ENCODE peak calls at places on chromosomes 4 and X, in eight cellular contexts. One of them, this sample, is unnamed.

GRCh38 chrX:153794897-153795816 is 689 bp downstream of the SSR4 start:
- DNase-seq in fibroblast of lung: peak; percentile 12
- DNase-seq in right lobe of liver: no peak
- DNase-seq in heart left ventricle: no peak
- DNase-seq in GM23248: peak; percentile 52
- DNase-seq in spleen: no peak
- DNase-seq in Peyer's patch: no peak
- DNase-seq in cardiac muscle cell: peak; percentile 13
- DNase-seq in this sample: no peak

GRCh38 chr4:14856076-14856926 is 146.0 kb upstream of the CPEB2 start:
- DNase-seq in fibroblast of lung: peak; percentile 100
- DNase-seq in right lobe of liver: no peak
- DNase-seq in heart left ventricle: peak; percentile 31
- DNase-seq in GM23248: peak; percentile 98
- DNase-seq in spleen: no peak
- DNase-seq in Peyer's patch: no peak
- DNase-seq in cardiac muscle cell: peak; percentile 96
- DNase-seq in this sample: peak; percentile 91

GRCh38 chrX:15524417-15524816 is 23.8 kb downstream of the BMX start:
- DNase-seq in fibroblast of lung: peak; percentile 78
- DNase-seq in right lobe of liver: no peak
- DNase-seq in heart left ventricle: no peak
- DNase-seq in GM23248: no peak
- DNase-seq in spleen: no peak
- DNase-seq in Peyer's patch: no peak
- DNase-seq in cardiac muscle cell: peak; percentile 89
- DNase-seq in this sample: no peak

GRCh38 chr4:128663325-128663724 is 146.2 kb upstream of the JADE1 start:
- DNase-seq in fibroblast of lung: no peak
- DNase-seq in right lobe of liver: no peak
- DNase-seq in heart left ventricle: no peak
- DNase-seq in GM23248: no peak
- DNase-seq in spleen: no peak
- DNase-seq in Peyer's patch: peak; percentile 33
- DNase-seq in cardiac muscle cell: no peak
- DNase-seq in this sample: no peak

GRCh38 chrX:48689143-48689920 is 5.7 kb downstream of the WAS start:
- DNase-seq in fibroblast of lung: no peak
- DNase-seq in right lobe of liver: no peak
- DNase-seq in heart left ventricle: no peak
- DNase-seq in GM23248: no peak
- DNase-seq in spleen: peak; percentile 63
- DNase-seq in Peyer's patch: no peak
- DNase-seq in cardiac muscle cell: no peak
- DNase-seq in this sample: no peak

GRCh38 chr4:6306299-6306698 is 36.6 kb downstream of the WFS1 start:
- DNase-seq in fibroblast of lung: no peak
- DNase-seq in right lobe of liver: no peak
- DNase-seq in heart left ventricle: no peak
- DNase-seq in GM23248: no peak
- DNase-seq in spleen: no peak
- DNase-seq in Peyer's patch: no peak
- DNase-seq in cardiac muscle cell: no peak
- DNase-seq in this sample: no peak

GRCh38 chr4:180798016-180798574 is 1445.1 kb upstream of the TENM3 start:
- DNase-seq in fibroblast of lung: no peak
- DNase-seq in right lobe of liver: no peak
- DNase-seq in heart left ventricle: no peak
- DNase-seq in GM23248: peak; percentile 4
- DNase-seq in spleen: no peak
- DNase-seq in Peyer's patch: no peak
- DNase-seq in cardiac muscle cell: no peak
- DNase-seq in this sample: peak; percentile 73

GRCh38 chr4:110852793-110853192 is 229.9 kb upstream of the PITX2 start:
- DNase-seq in fibroblast of lung: no peak
- DNase-seq in right lobe of liver: no peak
- DNase-seq in heart left ventricle: no peak
- DNase-seq in GM23248: no peak
- DNase-seq in spleen: no peak
- DNase-seq in Peyer's patch: no peak
- DNase-seq in cardiac muscle cell: no peak
- DNase-seq in this sample: no peak

GRCh38 chr4:83217721-83218522 is 66.7 kb downstream of the COQ2 start:
- DNase-seq in fibroblast of lung: no peak
- DNase-seq in right lobe of liver: no peak
- DNase-seq in heart left ventricle: no peak
- DNase-seq in GM23248: no peak
- DNase-seq in spleen: no peak
- DNase-seq in Peyer's patch: peak; percentile 70
- DNase-seq in cardiac muscle cell: no peak
- DNase-seq in this sample: peak; percentile 19

GRCh38 chrX:123779908-123780396 is 47.1 kb upstream of the THOC2 start:
- DNase-seq in fibroblast of lung: no peak
- DNase-seq in right lobe of liver: no peak
- DNase-seq in heart left ventricle: no peak
- DNase-seq in GM23248: no peak
- DNase-seq in spleen: no peak
- DNase-seq in Peyer's patch: no peak
- DNase-seq in cardiac muscle cell: no peak
- DNase-seq in this sample: no peak

GRCh38 chr4:114727426-114727825 is 128.8 kb downstream of the UGT8 start:
- DNase-seq in fibroblast of lung: no peak
- DNase-seq in right lobe of liver: no peak
- DNase-seq in heart left ventricle: no peak
- DNase-seq in GM23248: no peak
- DNase-seq in spleen: no peak
- DNase-seq in Peyer's patch: no peak
- DNase-seq in cardiac muscle cell: no peak
- DNase-seq in this sample: no peak

GRCh38 chr4:15202481-15202880 is 200.2 kb downstream of the CPEB2 start:
- DNase-seq in fibroblast of lung: peak; percentile 59
- DNase-seq in right lobe of liver: no peak
- DNase-seq in heart left ventricle: no peak
- DNase-seq in GM23248: peak; percentile 15
- DNase-seq in spleen: no peak
- DNase-seq in Peyer's patch: no peak
- DNase-seq in cardiac muscle cell: no peak
- DNase-seq in this sample: no peak

GRCh38 chr4:118398226-118399090 is 45.7 kb upstream of the PRSS12 start:
- DNase-seq in fibroblast of lung: no peak
- DNase-seq in right lobe of liver: no peak
- DNase-seq in heart left ventricle: no peak
- DNase-seq in GM23248: no peak
- DNase-seq in spleen: no peak
- DNase-seq in Peyer's patch: no peak
- DNase-seq in cardiac muscle cell: no peak
- DNase-seq in this sample: no peak

GRCh38 chrX:48945517-48946348 is 11.7 kb downstream of the OTUD5 start:
- DNase-seq in fibroblast of lung: peak; percentile 29
- DNase-seq in right lobe of liver: peak; percentile 51
- DNase-seq in heart left ventricle: peak; percentile 28
- DNase-seq in GM23248: peak; percentile 68
- DNase-seq in spleen: peak; percentile 88
- DNase-seq in Peyer's patch: peak; percentile 57
- DNase-seq in cardiac muscle cell: peak; percentile 59
- DNase-seq in this sample: peak; percentile 69

GRCh38 chrX:150581093-150581775 is 12.8 kb downstream of the MTM1 start:
- DNase-seq in fibroblast of lung: peak; percentile 81
- DNase-seq in right lobe of liver: no peak
- DNase-seq in heart left ventricle: no peak
- DNase-seq in GM23248: peak; percentile 75
- DNase-seq in spleen: no peak
- DNase-seq in Peyer's patch: no peak
- DNase-seq in cardiac muscle cell: peak; percentile 60
- DNase-seq in this sample: no peak

GRCh38 chr4:153465922-153466636 is at the start of gene TMEM131L:
- DNase-seq in fibroblast of lung: peak; percentile 64
- DNase-seq in right lobe of liver: peak; percentile 91
- DNase-seq in heart left ventricle: peak; percentile 73
- DNase-seq in GM23248: peak; percentile 84
- DNase-seq in spleen: peak; percentile 95
- DNase-seq in Peyer's patch: peak; percentile 73
- DNase-seq in cardiac muscle cell: peak; percentile 76
- DNase-seq in this sample: peak; percentile 74

GRCh38 chr4:52038109-52038912 is at the start of gene SGCB:
- DNase-seq in fibroblast of lung: peak; percentile 56
- DNase-seq in right lobe of liver: peak; percentile 68
- DNase-seq in heart left ventricle: peak; percentile 78
- DNase-seq in GM23248: peak; percentile 82
- DNase-seq in spleen: peak; percentile 90
- DNase-seq in Peyer's patch: peak; percentile 46
- DNase-seq in cardiac muscle cell: peak; percentile 59
- DNase-seq in this sample: peak; percentile 43

GRCh38 chr4:7415927-7416686 is 18.6 kb downstream of the PSAPL1 start:
- DNase-seq in fibroblast of lung: no peak
- DNase-seq in right lobe of liver: peak; percentile 31
- DNase-seq in heart left ventricle: no peak
- DNase-seq in GM23248: no peak
- DNase-seq in spleen: peak; percentile 56
- DNase-seq in Peyer's patch: no peak
- DNase-seq in cardiac muscle cell: no peak
- DNase-seq in this sample: peak; percentile 5
- H3K4me1 ChIP-seq in fibroblast of lung: no peaks in the 10 kb centered on the region
- H3K4me1 ChIP-seq in right lobe of liver: no peaks in the 10 kb centered on the region
- H3K4me1 ChIP-seq in heart left ventricle: no peaks in the 10 kb centered on the region
- H3K4me1 ChIP-seq in GM23248: no peaks in the 10 kb centered on the region
- H3K4me1 ChIP-seq in spleen: no peaks in the 10 kb centered on the region
- H3K4me1 ChIP-seq in Peyer's patch: no peaks in the 10 kb centered on the region
- H3K4me1 ChIP-seq in cardiac muscle cell: peaks cover 10% of the 10 kb centered on the region
- H3K4me1 ChIP-seq in this sample: no peaks in the 10 kb centered on the region

GRCh38 chr4:84648185-84648584 is 65.3 kb downstream of the CDS1 start:
- DNase-seq in fibroblast of lung: no peak
- DNase-seq in right lobe of liver: no peak
- DNase-seq in heart left ventricle: no peak
- DNase-seq in GM23248: no peak
- DNase-seq in spleen: no peak
- DNase-seq in Peyer's patch: no peak
- DNase-seq in cardiac muscle cell: no peak
- DNase-seq in this sample: no peak

GRCh38 chr4:84648863-84649647 is 66.1 kb downstream of the CDS1 start:
- DNase-seq in fibroblast of lung: no peak
- DNase-seq in right lobe of liver: no peak
- DNase-seq in heart left ventricle: no peak
- DNase-seq in GM23248: no peak
- DNase-seq in spleen: no peak
- DNase-seq in Peyer's patch: no peak
- DNase-seq in cardiac muscle cell: no peak
- DNase-seq in this sample: no peak

GRCh38 chr4:84647307-84647884 is 64.5 kb downstream of the CDS1 start:
- DNase-seq in fibroblast of lung: no peak
- DNase-seq in right lobe of liver: peak; percentile 50
- DNase-seq in heart left ventricle: no peak
- DNase-seq in GM23248: peak; percentile 8
- DNase-seq in spleen: no peak
- DNase-seq in Peyer's patch: no peak
- DNase-seq in cardiac muscle cell: peak; percentile 27
- DNase-seq in this sample: no peak

GRCh38 chr4:84639143-84639542 is 56.2 kb downstream of the CDS1 start:
- DNase-seq in fibroblast of lung: no peak
- DNase-seq in right lobe of liver: no peak
- DNase-seq in heart left ventricle: no peak
- DNase-seq in GM23248: no peak
- DNase-seq in spleen: no peak
- DNase-seq in Peyer's patch: no peak
- DNase-seq in cardiac muscle cell: no peak
- DNase-seq in this sample: no peak

DNA sequence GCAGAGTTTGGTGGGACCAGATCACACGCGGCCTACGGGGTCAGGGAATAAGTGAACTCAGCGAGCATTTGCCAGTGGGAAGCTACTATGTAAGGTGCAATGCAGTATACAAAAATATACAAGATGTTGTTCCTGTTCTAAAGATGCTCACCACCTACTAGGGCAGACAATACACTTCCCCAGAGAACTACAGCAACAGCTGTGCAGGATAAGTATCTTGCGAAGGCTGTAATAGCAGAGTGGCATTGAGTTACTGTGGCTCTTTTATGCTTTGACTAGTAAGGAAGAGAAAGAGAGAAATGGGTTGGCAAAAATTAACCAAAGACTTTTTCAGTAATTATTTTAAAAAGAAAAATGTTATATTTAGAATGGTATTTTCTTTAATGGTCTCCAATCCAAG is 61.2 kb downstream of the CDS1 start:
- DNase-seq in fibroblast of lung: no peak
- DNase-seq in right lobe of liver: no peak
- DNase-seq in heart left ventricle: no peak
- DNase-seq in GM23248: no peak
- DNase-seq in spleen: no peak
- DNase-seq in Peyer's patch: no peak
- DNase-seq in cardiac muscle cell: no peak
- DNase-seq in this sample: no peak
- H3K27ac ChIP-seq in fibroblast of lung: no peak overlapping the region
- H3K27ac ChIP-seq in right lobe of liver: no peak overlapping the region
- H3K27ac ChIP-seq in heart left ventricle: no peak overlapping the region
- H3K27ac ChIP-seq in GM23248: no peak overlapping the region
- H3K27ac ChIP-seq in spleen: no peak overlapping the region
- H3K27ac ChIP-seq in Peyer's patch: no peak overlapping the region
- H3K27ac ChIP-seq in cardiac muscle cell: no peak overlapping the region
- H3K27ac ChIP-seq in this sample: no peak overlapping the region

DNA sequence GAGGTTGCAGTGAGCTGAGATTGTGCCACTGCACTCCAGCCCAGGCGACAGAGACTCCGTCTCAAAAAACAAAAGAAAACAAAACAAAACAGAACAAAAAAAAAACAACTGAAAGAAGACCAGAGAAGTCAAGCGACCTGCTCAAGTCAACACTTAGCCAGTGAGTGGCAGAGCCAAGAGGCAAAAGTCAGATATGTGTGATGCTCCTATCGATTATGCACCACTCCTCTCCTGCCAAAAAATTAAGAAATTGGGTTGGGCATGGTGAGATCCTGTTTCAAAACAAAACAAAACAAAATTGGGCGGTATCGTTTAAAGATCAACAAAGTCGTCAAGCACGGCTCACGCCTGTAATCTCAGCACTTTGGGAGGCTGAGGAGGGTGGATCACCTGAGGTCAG is 137.7 kb downstream of the PDS5A start:
- DNase-seq in fibroblast of lung: no peak
- DNase-seq in right lobe of liver: no peak
- DNase-seq in heart left ventricle: no peak
- DNase-seq in GM23248: no peak
- DNase-seq in spleen: no peak
- DNase-seq in Peyer's patch: no peak
- DNase-seq in cardiac muscle cell: no peak
- DNase-seq in this sample: no peak
- H3K36me3 ChIP-seq in fibroblast of lung: peaks cover 9% of the 10 kb centered on the region
- H3K36me3 ChIP-seq in right lobe of liver: peaks cover 69% of the 10 kb centered on the region
- H3K36me3 ChIP-seq in heart left ventricle: peaks cover 72% of the 10 kb centered on the region
- H3K36me3 ChIP-seq in GM23248: peaks cover 56% of the 10 kb centered on the region
- H3K36me3 ChIP-seq in spleen: peaks cover 97% of the 10 kb centered on the region
- H3K36me3 ChIP-seq in Peyer's patch: peaks cover 91% of the 10 kb centered on the region
- H3K36me3 ChIP-seq in cardiac muscle cell: peaks cover 66% of the 10 kb centered on the region
- H3K36me3 ChIP-seq in this sample: peaks cover 70% of the 10 kb centered on the region

DNA sequence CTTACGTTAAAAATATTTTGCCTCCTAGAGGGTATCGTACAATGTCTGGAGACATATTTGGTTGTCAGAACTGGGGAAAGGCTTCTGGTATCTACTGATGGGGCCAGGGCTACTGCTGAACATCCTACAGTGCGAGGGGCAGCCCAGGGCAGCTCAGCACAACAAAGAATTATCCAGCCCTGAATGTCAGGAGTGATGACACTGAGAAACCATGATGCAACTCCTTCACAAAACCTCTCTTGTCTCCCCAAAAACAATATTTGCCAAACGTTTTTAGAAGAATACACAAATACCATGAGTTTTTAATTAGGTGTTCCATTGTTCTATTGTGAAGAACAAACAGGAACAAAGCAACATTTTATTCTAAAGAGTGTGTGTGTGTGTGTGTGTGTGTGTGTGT is 43.4 kb upstream of the CLNK start:
- DNase-seq in fibroblast of lung: no peak
- DNase-seq in right lobe of liver: no peak
- DNase-seq in heart left ventricle: no peak
- DNase-seq in GM23248: no peak
- DNase-seq in spleen: no peak
- DNase-seq in Peyer's patch: no peak
- DNase-seq in cardiac muscle cell: no peak
- DNase-seq in this sample: no peak
- H3K4me1 ChIP-seq in fibroblast of lung: no peaks in the 10 kb centered on the region
- H3K4me1 ChIP-seq in right lobe of liver: no peaks in the 10 kb centered on the region
- H3K4me1 ChIP-seq in heart left ventricle: no peaks in the 10 kb centered on the region
- H3K4me1 ChIP-seq in GM23248: no peaks in the 10 kb centered on the region
- H3K4me1 ChIP-seq in spleen: peaks cover 5% of the 10 kb centered on the region
- H3K4me1 ChIP-seq in Peyer's patch: no peaks in the 10 kb centered on the region
- H3K4me1 ChIP-seq in cardiac muscle cell: no peaks in the 10 kb centered on the region
- H3K4me1 ChIP-seq in this sample: no peaks in the 10 kb centered on the region